ENCODE peak calls at places on chromosome 20, in nine cellular contexts. M, G, D, J, E, P, O, F and Q are unnamed samples.

GRCh38 chr20:50194831-50195523 is 4.3 kb downstream of the CEBPB start:
- DNase-seq in G (no peak), J (no peak), P (no peak), O (no peak), M (no peak), D (no peak), E (no peak), F (no peak), Q (no peak)

GRCh38 chr20:62797671-62798532 is 1.6 kb downstream of the MRGBP start:
- DNase-seq in M (no peak), P (no peak), O (no peak), J (no peak), D (no peak), G (no peak), F (no peak), E (no peak), Q (no peak)

GRCh38 chr20:45176526-45176925 is 1.8 kb downstream of the PI3 start:
- DNase-seq in J (no peak), P (no peak), O (no peak), G (no peak), M (no peak), D (no peak), E (no peak), F (no peak), Q (no peak)

GRCh38 chr20:35568645-35569044 is 26.8 kb downstream of the ERGIC3 start:
- DNase-seq in E (no peak), D (no peak), O (no peak), M (no peak), G (no peak), F (no peak), J (peak; percentile 45), P (no peak), Q (no peak)

GRCh38 chr20:38304845-38305447 is 990 bp downstream of the BPI start:
- DNase-seq in E (no peak), M (no peak), F (peak; percentile 56), D (no peak), G (peak; percentile 13), O (no peak), P (no peak), J (no peak), Q (no peak)

GRCh38 chr20:17887331-17888030 is 81.1 kb downstream of the SNX5 start:
- DNase-seq in E (no peak), J (no peak), O (no peak), D (no peak), M (no peak), F (no peak), G (no peak), P (no peak), Q (no peak)

GRCh38 chr20:17835941-17836861 is 132.4 kb downstream of the SNX5 start:
- DNase-seq in P (no peak), G (peak; percentile 45), F (no peak), O (peak; percentile 58), D (no peak), E (peak; percentile 66), J (no peak), M (no peak), Q (peak; percentile 77)

GRCh38 chr20:1376007-1376406 is 16.8 kb downstream of the FKBP1A start:
- DNase-seq in G (no peak), P (no peak), F (no peak), O (no peak), J (no peak), D (no peak), M (no peak), E (no peak), Q (no peak)

GRCh38 chr20:1892122-1892385 is 3.2 kb upstream of the SIRPA start:
- DNase-seq in G (no peak), O (no peak), P (no peak), D (no peak), J (no peak), E (no peak), F (no peak), M (no peak), Q (no peak)